ENCODE peak calls at places on chromosome 14, in ten cellular contexts. K is fibroblast of the aortic adventitia; H is CD8-positive, alpha-beta memory T cell; D is globus pallidus; L is GM19239; O is body of pancreas; S is stimulated activated CD4-positive, alpha-beta T cell treated with anti-CD3 and anti-CD28 coated beads, Interleukin-15, amount 100 ng/mL, for 1 hour; T is RPMI7951; C is stimulated activated CD8-positive, alpha-beta memory T cell treated with anti-CD3 and anti-CD28 coated beads, Interleukin-12 subunit alpha, Interleukin-12 subunit beta, amount 100 ng/mL, for 1 hour; W is hepatocyte. V is an unnamed sample.

GRCh38 chr14:95675486-95675885 is 10.7 kb upstream of the TCL1B start:
- DNase-seq in K (no peak), H (no peak), D (no peak), L (no peak), O (no peak), S (no peak), T (no peak), C (no peak), W (no peak), V (no peak)

GRCh38 chr14:64971890-64972785 is at the start of gene RAB15:
- DNase-seq in K (no peak), H (peak; percentile 63), D (no peak), L (peak; percentile 60), O (peak; percentile 32), S (no peak), T (peak; percentile 22), C (no peak), W (peak; percentile 72), V (no peak)

GRCh38 chr14:64541261-64541970 is 875 bp downstream of the HSPA2 start:
- DNase-seq in K (no peak), H (no peak), D (peak; percentile 41), L (no peak), O (peak; percentile 46), S (no peak), T (no peak), C (no peak), W (no peak), V (peak; percentile 32)

GRCh38 chr14:29895591-29896043 is 32.0 kb downstream of the PRKD1 start:
- DNase-seq in K (no peak), H (no peak), D (no peak), L (no peak), O (no peak), S (no peak), T (no peak), C (no peak), W (peak; percentile 40), V (no peak)

GRCh38 chr14:86777950-86778602 is 1214.9 kb downstream of the GALC start:
- DNase-seq in K (peak; percentile 85), H (no peak), D (no peak), L (no peak), O (no peak), S (no peak), T (peak; percentile 28), C (no peak), W (no peak), V (no peak)

GRCh38 chr14:103868242-103868897 is 21.0 kb upstream of the PPP1R13B start:
- DNase-seq in K (no peak), H (no peak), D (no peak), L (no peak), O (no peak), S (no peak), T (no peak), C (no peak), W (no peak), V (no peak)

GRCh38 chr14:49997991-49998390 is 105.1 kb downstream of the ARF6 start:
- DNase-seq in K (no peak), H (no peak), D (no peak), L (no peak), O (no peak), S (no peak), T (no peak), C (no peak), W (no peak), V (no peak)

GRCh38 chr14:29810657-29811056 is 117.0 kb downstream of the PRKD1 start:
- DNase-seq in K (peak; percentile 65), H (no peak), D (no peak), L (no peak), O (peak; percentile 22), S (no peak), T (peak; percentile 66), C (no peak), W (no peak), V (no peak)

GRCh38 chr14:100841445-100842403 is 15.8 kb downstream of the MEG3 start:
- DNase-seq in K (no peak), H (no peak), D (no peak), L (no peak), O (no peak), S (no peak), T (no peak), C (no peak), W (no peak), V (no peak)

GRCh38 chr14:68282479-68283377 is 463.1 kb downstream of the RAD51B start:
- DNase-seq in K (no peak), H (peak; percentile 47), D (no peak), L (no peak), O (no peak), S (no peak), T (no peak), C (no peak), W (no peak), V (no peak)

GRCh38 chr14:104445086-104445485 is 134.5 kb upstream of the C14orf180 start:
- DNase-seq in K (no peak), H (no peak), D (no peak), L (no peak), O (no peak), S (no peak), T (no peak), C (no peak), W (no peak), V (no peak)

GRCh38 chr14:74427651-74428050 is 1.6 kb upstream of the SYNDIG1L start:
- DNase-seq in K (no peak), H (no peak), D (no peak), L (no peak), O (no peak), S (no peak), T (no peak), C (no peak), W (no peak), V (no peak)

GRCh38 chr14:74265312-74265965 is 26.2 kb downstream of the VSX2 start:
- DNase-seq in K (no peak), H (no peak), D (no peak), L (no peak), O (no peak), S (no peak), T (no peak), C (no peak), W (no peak), V (no peak)

GRCh38 chr14:42214981-42215491 is 608.4 kb downstream of the LRFN5 start:
- DNase-seq in K (peak; percentile 92), H (no peak), D (peak; percentile 45), L (no peak), O (no peak), S (no peak), T (peak; percentile 85), C (no peak), W (no peak), V (peak; percentile 42)

GRCh38 chr14:68576031-68576430 is 216.8 kb downstream of the ZFP36L1 start:
- DNase-seq in K (no peak), H (no peak), D (no peak), L (no peak), O (no peak), S (no peak), T (peak; percentile 76), C (no peak), W (no peak), V (no peak)

GRCh38 chr14:94932589-94932988 is 162.7 kb upstream of the GSC start:
- DNase-seq in K (no peak), H (no peak), D (no peak), L (no peak), O (no peak), S (no peak), T (no peak), C (no peak), W (no peak), V (no peak)

GRCh38 chr14:104794641-104795467 is 694 bp downstream of the AKT1 start:
- DNase-seq in K (peak; percentile 22), H (no peak), D (no peak), L (peak; percentile 83), O (peak; percentile 51), S (no peak), T (peak; percentile 27), C (no peak), W (peak; percentile 60), V (no peak)

GRCh38 chr14:71321556-71322315 is 414.5 kb downstream of the PCNX1 start:
- DNase-seq in K (peak; percentile 73), H (no peak), D (peak; percentile 39), L (no peak), O (no peak), S (no peak), T (peak; percentile 54), C (no peak), W (peak; percentile 59), V (peak; percentile 69)

GRCh38 chr14:26960049-26960688 is 362.3 kb upstream of the NOVA1 start:
- DNase-seq in K (no peak), H (no peak), D (no peak), L (no peak), O (no peak), S (no peak), T (no peak), C (no peak), W (no peak), V (no peak)

GRCh38 chr14:73255005-73255400 is 17.7 kb downstream of the PAPLN start:
- DNase-seq in K (no peak), H (no peak), D (no peak), L (no peak), O (no peak), S (no peak), T (no peak), C (no peak), W (no peak), V (no peak)

GRCh38 chr14:64719601-64720000 is 15.4 kb downstream of the PLEKHG3 start:
- DNase-seq in K (no peak), H (no peak), D (no peak), L (no peak), O (peak; percentile 12), S (no peak), T (no peak), C (no peak), W (no peak), V (no peak)

GRCh38 chr14:102086346-102086971 is 385 bp downstream of the HSP90AA1 start:
- DNase-seq in K (peak; percentile 69), H (peak; percentile 85), D (peak; percentile 65), L (peak; percentile 28), O (peak; percentile 65), S (peak; percentile 51), T (peak; percentile 59), C (peak; percentile 33), W (peak; percentile 79), V (no peak)

GRCh38 chr14:72810201-72810600 is 83.7 kb downstream of the DPF3 start:
- DNase-seq in K (no peak), H (no peak), D (no peak), L (no peak), O (no peak), S (peak; percentile 9), T (no peak), C (peak; percentile 37), W (no peak), V (no peak)

GRCh38 chr14:75527449-75528163 is 5.3 kb downstream of the BATF start:
- DNase-seq in K (no peak), H (no peak), D (no peak), L (no peak), O (no peak), S (no peak), T (no peak), C (no peak), W (no peak), V (no peak)

GRCh38 chr14:26594148-26594547 is 3.7 kb downstream of the NOVA1 start:
- DNase-seq in K (peak; percentile 11), H (no peak), D (no peak), L (no peak), O (no peak), S (no peak), T (no peak), C (no peak), W (no peak), V (peak; percentile 67)

GRCh38 chr14:64721391-64721791 is 17.2 kb downstream of the PLEKHG3 start:
- DNase-seq in K (peak; percentile 90), H (no peak), D (peak; percentile 50), L (no peak), O (peak; percentile 77), S (no peak), T (peak; percentile 85), C (no peak), W (no peak), V (peak; percentile 51)

GRCh38 chr14:24678801-24679247 is 44.8 kb upstream of the GZMB start:
- DNase-seq in K (peak; percentile 91), H (peak; percentile 84), D (peak; percentile 80), L (peak; percentile 41), O (peak; percentile 76), S (peak; percentile 52), T (peak; percentile 81), C (peak; percentile 75), W (peak; percentile 92), V (peak; percentile 92)

GRCh38 chr14:88228519-88229236 is 94.4 kb downstream of the KCNK10 start:
- DNase-seq in K (no peak), H (no peak), D (no peak), L (no peak), O (no peak), S (no peak), T (no peak), C (no peak), W (no peak), V (no peak)

V was measured in pons.